ENCODE peak calls at places on chromosomes 16 and 17, in eight cellular contexts. S is anterior cingulate cortex; D is endothelial cell of umbilical vein; K is HuH-7; Z is stimulated activated CD4-positive, alpha-beta T cell treated with anti-CD3 and anti-CD28 coated beads, Interleukin-12 subunit alpha, Interleukin-12 subunit beta, amount 100 ng/mL, for 4 hours; L is activated CD8-positive, alpha-beta memory T cell treated with anti-CD3 and anti-CD28 coated beads for 24 hours; W is CD4-positive, alpha-beta memory T cell; T is cerebellum. C is an unnamed sample.

GRCh38 chr17:74842599-74843351 is 16.9 kb downstream of the GRIN2C start:
- DNase-seq in Z (no peak), S (peak; percentile 76), L (no peak), T (peak; percentile 82), K (peak; percentile 99), W (no peak), D (peak; percentile 82), C (peak; percentile 75)

GRCh38 chr17:51016099-51016498 is 104.6 kb downstream of the SPAG9 start:
- DNase-seq in K (no peak), L (no peak), T (no peak), Z (no peak), S (no peak), D (peak; percentile 32), W (no peak), C (peak; percentile 5)

GRCh38 chr17:29299031-29299430 is 5.1 kb upstream of the NUFIP2 start:
- DNase-seq in L (no peak), D (no peak), Z (no peak), W (no peak), K (no peak), T (no peak), S (no peak), C (no peak)

GRCh38 chr16:31268033-31268365 is 8.2 kb downstream of the ITGAM start:
- DNase-seq in Z (no peak), L (peak; percentile 52), K (no peak), D (no peak), W (no peak), T (no peak), S (no peak), C (no peak)

GRCh38 chr16:88799569-88800276 is 3.9 kb upstream of the CDT1 start:
- DNase-seq in S (no peak), W (no peak), D (no peak), K (no peak), T (no peak), L (no peak), Z (no peak), C (no peak)

GRCh38 chr16:23496826-23497542 is 13.3 kb downstream of the GGA2 start:
- DNase-seq in K (peak; percentile 43), D (peak; percentile 48), S (no peak), Z (no peak), T (peak; percentile 53), L (no peak), W (no peak), C (peak; percentile 57)

GRCh38 chr17:48995871-48996695 is 1.1 kb upstream of the IGF2BP1 start:
- DNase-seq in T (no peak), K (peak; percentile 89), Z (peak; percentile 3), L (peak; percentile 61), W (peak; percentile 16), D (peak; percentile 47), S (no peak), C (no peak)

GRCh38 chr17:80291260-80291659 is 30.6 kb downstream of the RNF213 start:
- DNase-seq in L (no peak), D (no peak), S (no peak), Z (no peak), K (no peak), T (no peak), W (no peak), C (no peak)

GRCh38 chr16:12927591-12927990 is 26.2 kb downstream of the SHISA9 start:
- DNase-seq in K (no peak), Z (no peak), S (no peak), W (no peak), T (no peak), D (no peak), L (no peak), C (no peak)

C was measured in EH.